ENCODE peak calls at places on chromosomes 1 and 21, in five cellular contexts. I is AG08395, W is EL, J is LoVo, T is B cell. E is an unnamed sample.

GRCh38 chr1:162293293-162293692 is 83.4 kb downstream of the SPATA46 start:
- DNase-seq in I (no peak), W (no peak), J (no peak), T (no peak), E (no peak)

GRCh38 chr1:54282101-54282847 is 82.3 kb downstream of the MRPL37 start:
- DNase-seq in I (no peak), W (no peak), J (peak), T (no peak), E (no peak)

GRCh38 chr1:19310061-19310460 is 1.9 kb downstream of the AKR7A2 start:
- DNase-seq in I (peak), W (no peak), J (no peak), T (no peak), E (no peak)

GRCh38 chr1:112518186-112518585 is 9.4 kb downstream of the WNT2B start:
- DNase-seq in I (no peak), W (no peak), J (no peak), T (no peak), E (no peak)

GRCh38 chr1:15337656-15338402 is 71.9 kb upstream of the EFHD2 start:
- DNase-seq in I (peak), W (peak), J (peak), T (no peak), E (no peak)

GRCh38 chr1:94876362-94876761 is 50.5 kb downstream of the CNN3 start:
- DNase-seq in I (peak), W (peak), J (no peak), T (no peak), E (no peak)

GRCh38 chr1:118617916-118618315 is 370.2 kb downstream of the TBX15 start:
- DNase-seq in I (no peak), W (no peak), J (no peak), T (no peak), E (no peak)

GRCh38 chr1:26221094-26221493 is 12.9 kb upstream of the CEP85 start:
- DNase-seq in I (no peak), W (no peak), J (no peak), T (no peak), E (no peak)

GRCh38 chr21:27564684-27565280 is 597.9 kb upstream of the ADAMTS5 start:
- DNase-seq in I (peak), W (peak), J (peak), T (no peak), E (no peak)

GRCh38 chr1:181104790-181105133 is 16.3 kb downstream of the IER5 start:
- DNase-seq in I (no peak), W (no peak), J (no peak), T (peak), E (no peak)

GRCh38 chr1:213989740-213990472 is 2.1 kb downstream of the PROX1 start:
- DNase-seq in I (no peak), W (no peak), J (no peak), T (no peak), E (no peak)

GRCh38 chr21:33403128-33403785 is at the start of gene IFNGR2:
- DNase-seq in I (peak), W (peak), J (peak), T (peak), E (peak)

GRCh38 chr1:65309317-65310077 is at the start of gene DNAJC6:
- DNase-seq in I (peak), W (peak), J (peak), T (no peak), E (peak)

GRCh38 chr1:116377564-116378529 is 4.8 kb downstream of the ATP1A1 start:
- DNase-seq in I (peak), W (peak), J (peak), T (peak), E (peak)

GRCh38 chr1:216822480-216822879 is 99.3 kb upstream of the ESRRG start:
- DNase-seq in I (no peak), W (no peak), J (no peak), T (no peak), E (no peak)

GRCh38 chr1:198575715-198576641 is 35.5 kb upstream of the ATP6V1G3 start:
- DNase-seq in I (no peak), W (peak), J (peak), T (no peak), E (peak)

GRCh38 chr1:161200421-161200991 is 1.7 kb upstream of the ADAMTS4 start:
- DNase-seq in I (no peak), W (no peak), J (no peak), T (no peak), E (no peak)

GRCh38 chr21:25420831-25421230 is 186.4 kb downstream of the MRPL39 start:
- DNase-seq in I (no peak), W (no peak), J (no peak), T (no peak), E (no peak)

GRCh38 chr1:214224605-214225354 is 56.2 kb upstream of the SMYD2 start:
- DNase-seq in I (peak), W (peak), J (no peak), T (no peak), E (no peak)

GRCh38 chr1:217090073-217090911 is 367.1 kb upstream of the ESRRG start:
- DNase-seq in I (no peak), W (no peak), J (no peak), T (no peak), E (no peak)

GRCh38 chr1:229342902-229343587 is at the start of gene CCSAP:
- DNase-seq in I (peak), W (peak), J (peak), T (peak), E (peak)

GRCh38 chr1:30484668-30485067 is 238.7 kb downstream of the MATN1 start:
- DNase-seq in I (no peak), W (no peak), J (no peak), T (no peak), E (no peak)

GRCh38 chr1:230568008-230568407 is 74.3 kb upstream of the COG2 start:
- DNase-seq in I (no peak), W (peak), J (no peak), T (no peak), E (peak)

GRCh38 chr1:165114022-165114888 is 242.3 kb downstream of the LMX1A start:
- DNase-seq in I (peak), W (peak), J (peak), T (no peak), E (no peak)

GRCh38 chr1:209241481-209241880 is 342.0 kb upstream of the CAMK1G start:
- DNase-seq in I (no peak), W (peak), J (no peak), T (no peak), E (no peak)

GRCh38 chr1:110914676-110915075 is 41.7 kb downstream of the CD53 start:
- DNase-seq in I (no peak), W (peak), J (no peak), T (no peak), E (no peak)

GRCh38 chr1:1063945-1064831 is 9.9 kb downstream of the RNF223 start:
- DNase-seq in I (peak), W (peak), J (peak), T (peak), E (peak)

GRCh38 chr1:181608951-181609350 is 125.6 kb downstream of the CACNA1E start:
- DNase-seq in I (no peak), W (no peak), J (no peak), T (no peak), E (no peak)

GRCh38 chr1:177568702-177569101 is 397.9 kb downstream of the BRINP2 start:
- DNase-seq in I (no peak), W (no peak), J (no peak), T (no peak), E (no peak)

GRCh38 chr1:167360120-167360519 is 139.4 kb downstream of the POU2F1 start:
- DNase-seq in I (peak), W (no peak), J (no peak), T (no peak), E (no peak)

GRCh38 chr21:42707207-42707830 is 53.9 kb downstream of the PDE9A start:
- DNase-seq in I (no peak), W (no peak), J (no peak), T (no peak), E (no peak)

GRCh38 chr1:111214086-111214801 is 13.3 kb upstream of the CHI3L2 start:
- DNase-seq in I (no peak), W (no peak), J (peak), T (peak), E (peak)

GRCh38 chr1:234927312-234927967 is 201.2 kb downstream of the TOMM20 start:
- DNase-seq in I (no peak), W (no peak), J (no peak), T (no peak), E (no peak)

GRCh38 chr1:204358145-204358544 is 1.6 kb downstream of the PLEKHA6 start:
- DNase-seq in I (no peak), W (no peak), J (no peak), T (no peak), E (no peak)

GRCh38 chr1:43854473-43854872 is 79.1 kb upstream of the ARTN start:
- DNase-seq in I (no peak), W (no peak), J (no peak), T (no peak), E (no peak)

GRCh38 chr1:16372535-16373340 is 5.7 kb downstream of the SZRD1 start:
- DNase-seq in I (no peak), W (peak), J (no peak), T (no peak), E (no peak)